ENCODE peak calls at places on chromosomes 6 and 20, in seven cellular contexts. A, X, Y, S, R, T and V are unnamed samples.

GRCh38 chr20:44648579-44648978 is 2.9 kb downstream of the ADA start:
- DNase-seq in A (no peak), X (no peak), Y (no peak), S (no peak), R (no peak), T (no peak), V (no peak)

GRCh38 chr6:137427670-137428290 is 66.4 kb downstream of the OLIG3 start:
- DNase-seq in A (no peak), X (no peak), Y (no peak), S (no peak), R (no peak), T (no peak), V (no peak)

GRCh38 chr6:23301546-23301945 is 732.2 kb downstream of the HDGFL1 start:
- DNase-seq in A (no peak), X (peak; percentile 55), Y (no peak), S (no peak), R (no peak), T (no peak), V (no peak)

GRCh38 chr6:150312395-150312794 is 56.4 kb upstream of the IYD start:
- DNase-seq in A (no peak), X (no peak), Y (no peak), S (no peak), R (no peak), T (no peak), V (no peak)

GRCh38 chr20:45833030-45833882 is at the start of gene SNX21:
- DNase-seq in A (peak; percentile 92), X (peak; percentile 97), Y (peak; percentile 96), S (peak; percentile 38), R (peak; percentile 29), T (peak; percentile 70), V (peak; percentile 84)

GRCh38 chr6:111804627-111805235 is 68.5 kb downstream of the FYN start:
- DNase-seq in A (no peak), X (peak; percentile 97), Y (no peak), S (peak; percentile 78), R (peak; percentile 89), T (no peak), V (peak; percentile 38)

GRCh38 chr6:15480546-15480945 is 182.3 kb downstream of the DTNBP1 start:
- DNase-seq in A (no peak), X (no peak), Y (no peak), S (no peak), R (no peak), T (no peak), V (no peak)

GRCh38 chr6:124132256-124132655 is 328.6 kb downstream of the NKAIN2 start:
- DNase-seq in A (no peak), X (peak; percentile 44), Y (no peak), S (no peak), R (no peak), T (no peak), V (peak; percentile 11)

GRCh38 chr6:125699591-125699990 is 49.8 kb upstream of the HEY2 start:
- DNase-seq in A (no peak), X (no peak), Y (no peak), S (no peak), R (no peak), T (no peak), V (no peak)

GRCh38 chr20:18615020-18615652 is 27.3 kb downstream of the DTD1 start:
- DNase-seq in A (no peak), X (no peak), Y (no peak), S (no peak), R (no peak), T (no peak), V (no peak)

GRCh38 chr20:38610521-38610920 is 8.9 kb downstream of the ARHGAP40 start:
- DNase-seq in A (no peak), X (no peak), Y (no peak), S (no peak), R (no peak), T (no peak), V (peak; percentile 22)

GRCh38 chr20:2246081-2246491 is 49.7 kb upstream of the TGM3 start:
- DNase-seq in A (no peak), X (no peak), Y (no peak), S (no peak), R (no peak), T (no peak), V (no peak)